ENCODE peak calls at places on chromosomes 6 and 20, in eight cellular contexts. P is suprapubic skin, O is LNCaP clone FGC, G is prostate gland, I is brain microvascular endothelial cell, C is H9, Q is lower lobe of right lung, N is pancreas. S is an unnamed sample.

GRCh38 chr20:4828830-4829493 is 107.3 kb downstream of the PRND start:
- DNase-seq in P (no peak), O (no peak), G (no peak), I (no peak), C (no peak), Q (no peak), N (no peak), S (no peak)

GRCh38 chr20:33337119-33337518 is 54.1 kb downstream of the BPIFB1 start:
- DNase-seq in P (no peak), O (no peak), G (no peak), I (no peak), C (no peak), Q (no peak), N (no peak), S (no peak)

GRCh38 chr6:111846511-111847409 is 26.5 kb downstream of the FYN start:
- DNase-seq in P (no peak), O (no peak), G (no peak), I (no peak), C (no peak), Q (no peak), N (no peak), S (no peak)

GRCh38 chr20:4608861-4609260 is 112.8 kb upstream of the PRND start:
- DNase-seq in P (no peak), O (no peak), G (no peak), I (no peak), C (no peak), Q (no peak), N (no peak), S (no peak)

GRCh38 chr20:38962898-38963484 is 847 bp downstream of the DHX35 start:
- DNase-seq in P (no peak), O (no peak), G (no peak), I (no peak), C (no peak), Q (no peak), N (no peak), S (no peak)

GRCh38 chr20:5557123-5557522 is 193.1 kb upstream of the SHLD1 start:
- DNase-seq in P (no peak), O (no peak), G (peak; percentile 16), I (peak; percentile 65), C (peak; percentile 66), Q (no peak), N (no peak), S (no peak)

GRCh38 chr6:43989556-43990248 is 137.6 kb downstream of the MRPL14 start:
- DNase-seq in P (no peak), O (no peak), G (no peak), I (no peak), C (no peak), Q (peak; percentile 32), N (peak; percentile 13), S (no peak)

GRCh38 chr6:19465240-19465639 is 371.9 kb upstream of the ID4 start:
- DNase-seq in P (no peak), O (no peak), G (no peak), I (no peak), C (no peak), Q (no peak), N (no peak), S (no peak)

GRCh38 chr6:16950311-16950710 is 151.5 kb upstream of the STMND1 start:
- DNase-seq in P (no peak), O (no peak), G (no peak), I (no peak), C (no peak), Q (no peak), N (no peak), S (no peak)

GRCh38 chr6:135296715-135297114 is 115.6 kb downstream of the MYB start:
- DNase-seq in P (no peak), O (no peak), G (no peak), I (no peak), C (no peak), Q (no peak), N (no peak), S (no peak)

GRCh38 chr6:21754891-21755290 is 161.3 kb downstream of the SOX4 start:
- DNase-seq in P (no peak), O (no peak), G (no peak), I (peak; percentile 73), C (no peak), Q (no peak), N (no peak), S (no peak)

GRCh38 chr20:16407251-16408067 is 165.8 kb downstream of the KIF16B start:
- DNase-seq in P (no peak), O (no peak), G (no peak), I (peak; percentile 18), C (no peak), Q (no peak), N (no peak), S (no peak)

GRCh38 chr6:4973972-4974885 is 29.6 kb downstream of the RPP40 start:
- DNase-seq in P (no peak), O (peak; percentile 50), G (no peak), I (peak; percentile 16), C (peak; percentile 81), Q (no peak), N (no peak), S (no peak)

GRCh38 chr6:43278524-43279078 is 19.5 kb upstream of the SLC22A7 start:
- DNase-seq in P (no peak), O (no peak), G (no peak), I (no peak), C (no peak), Q (no peak), N (no peak), S (no peak)

GRCh38 chr6:154383273-154383672 is 26.7 kb upstream of the IPCEF1 start:
- DNase-seq in P (no peak), O (no peak), G (no peak), I (no peak), C (no peak), Q (no peak), N (no peak), S (no peak)

GRCh38 chr6:27867941-27868705 is 44.1 kb downstream of the OR2B2 start:
- DNase-seq in P (no peak), O (no peak), G (no peak), I (no peak), C (no peak), Q (no peak), N (no peak), S (no peak)

GRCh38 chr6:28218312-28219248 is 6.5 kb upstream of the ZSCAN9 start:
- DNase-seq in P (peak; percentile 73), O (peak; percentile 1), G (peak; percentile 55), I (peak; percentile 37), C (peak; percentile 69), Q (peak; percentile 86), N (peak; percentile 62), S (peak; percentile 42)

GRCh38 chr20:31517373-31517772 is 3.1 kb downstream of the HM13 start:
- DNase-seq in P (peak; percentile 73), O (peak; percentile 62), G (peak; percentile 37), I (peak; percentile 45), C (peak; percentile 84), Q (no peak), N (peak; percentile 79), S (no peak)
- TF ChIP-seq CTCF in P (no peak), O (peak; percentile 44), G (no peak), I (peak; percentile 59), C (peak; percentile 53), Q (peak; percentile 13), N (no peak), S (no peak)

DNA sequence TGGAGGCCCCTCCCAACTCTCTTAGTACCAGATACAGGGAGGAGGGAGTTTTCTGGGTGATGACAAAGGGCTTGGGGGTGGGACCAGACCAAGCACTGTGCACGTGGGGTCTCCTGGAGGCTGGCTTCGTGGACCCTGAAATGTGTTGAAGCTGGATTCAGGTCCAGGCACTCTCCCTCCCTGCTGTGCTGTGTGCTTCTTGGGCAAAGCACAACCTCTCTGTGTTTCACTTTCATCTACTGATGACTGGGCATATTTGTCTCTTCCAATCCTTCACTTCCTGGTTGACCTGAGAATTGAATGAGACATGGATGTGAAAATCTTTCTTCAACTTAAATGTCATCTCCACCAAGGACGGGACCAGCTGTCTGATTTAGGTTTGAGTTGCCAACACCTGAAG is 14.5 kb upstream of the MLN start:
- DNase-seq in P (no peak), O (no peak), G (no peak), I (no peak), C (no peak), Q (no peak), N (no peak), S (no peak)
- TF ChIP-seq CTCF in P (no peak), O (no peak), G (no peak), I (no peak), C (no peak), Q (no peak), N (no peak), S (no peak)

GRCh38 chr6:108565893-108566292 is 5.2 kb downstream of the FOXO3 start:
- DNase-seq in P (peak; percentile 82), O (no peak), G (no peak), I (no peak), C (no peak), Q (no peak), N (no peak), S (no peak)
- TF ChIP-seq CTCF in P (no peak), O (no peak), G (no peak), I (no peak), C (no peak), Q (peak; percentile 12), N (no peak), S (no peak)

DNA sequence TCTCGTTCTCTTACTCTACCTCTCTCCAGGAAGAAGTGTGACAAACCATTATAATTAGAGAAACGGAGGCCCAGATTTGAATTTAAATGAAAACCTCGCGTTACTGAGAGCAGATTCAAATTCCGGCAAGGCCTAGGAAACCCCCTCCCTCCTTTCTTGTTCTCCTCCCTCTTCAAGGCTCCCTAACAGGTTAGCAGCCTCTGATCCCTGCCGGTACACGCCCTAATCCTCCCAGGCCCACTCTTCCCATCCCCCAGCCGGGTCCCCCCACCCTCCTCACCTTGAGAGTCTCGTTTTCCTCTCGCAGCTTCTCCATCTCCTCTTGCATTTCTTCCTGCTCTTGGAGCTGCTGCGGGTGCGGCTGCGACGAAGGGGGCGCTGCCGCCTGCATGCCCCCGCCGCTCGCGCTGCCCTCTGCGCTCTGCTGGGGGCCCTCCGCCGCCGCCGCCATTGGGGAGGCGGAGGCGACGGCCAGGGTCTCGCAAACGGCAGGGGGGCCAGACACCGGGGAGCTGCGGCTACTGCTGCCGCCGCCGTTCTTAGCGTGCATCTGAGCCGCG is 3.8 kb downstream of the MTCL3 start:
- DNase-seq in P (no peak), O (no peak), G (no peak), I (peak; percentile 27), C (peak; percentile 82), Q (no peak), N (no peak), S (no peak)
- TF ChIP-seq CTCF in P (no peak), O (no peak), G (no peak), I (peak; percentile 35), C (peak; percentile 43), Q (no peak), N (no peak), S (no peak)

GRCh38 chr20:24102290-24102689 is 113.7 kb upstream of the GGTLC1 start:
- DNase-seq in P (no peak), O (no peak), G (no peak), I (peak; percentile 18), C (peak; percentile 73), Q (no peak), N (no peak), S (no peak)
- TF ChIP-seq CTCF in P (no peak), O (peak; percentile 54), G (no peak), I (peak; percentile 72), C (peak; percentile 81), Q (peak; percentile 26), N (no peak), S (no peak)

GRCh38 chr6:78861509-78861908 is 5.8 kb upstream of the IRAK1BP1 start:
- DNase-seq in P (no peak), O (peak; percentile 25), G (no peak), I (no peak), C (no peak), Q (no peak), N (no peak), S (no peak)
- TF ChIP-seq CTCF in P (no peak), O (peak; percentile 28), G (no peak), I (peak; percentile 44), C (no peak), Q (no peak), N (no peak), S (no peak)

S was measured in mesothelial cell of epicardium.